ENCODE peak calls at places on chromosomes 11 and 22, in ten cellular contexts. One of them, this sample, is unnamed.
A peak's percentile ranks its signal among the peaks of the same experiment; 100 is the strongest.

GRCh38 chr11:48248902-48249301 is 4.0 kb downstream of the OR4X2 start:
- DNase-seq in K562: no peak
- DNase-seq in spleen: no peak
- DNase-seq in heart left ventricle: no peak
- DNase-seq in A549: no peak
- DNase-seq in uterus: no peak
- DNase-seq in testis: no peak
- DNase-seq in stomach: no peak
- DNase-seq in IMR-90: no peak
- DNase-seq in transverse colon: no peak
- DNase-seq in this sample: no peak

GRCh38 chr11:134270250-134270714 is 5.9 kb upstream of the GLB1L3 start:
- DNase-seq in K562: peak; percentile 51
- DNase-seq in spleen: no peak
- DNase-seq in heart left ventricle: no peak
- DNase-seq in A549: no peak
- DNase-seq in uterus: no peak
- DNase-seq in testis: no peak
- DNase-seq in stomach: no peak
- DNase-seq in IMR-90: no peak
- DNase-seq in transverse colon: no peak
- DNase-seq in this sample: no peak

GRCh38 chr11:70139785-70140410 is 61.8 kb downstream of the ANO1 start:
- DNase-seq in K562: no peak
- DNase-seq in spleen: no peak
- DNase-seq in heart left ventricle: no peak
- DNase-seq in A549: no peak
- DNase-seq in uterus: no peak
- DNase-seq in testis: no peak
- DNase-seq in stomach: peak; percentile 71
- DNase-seq in IMR-90: no peak
- DNase-seq in transverse colon: no peak
- DNase-seq in this sample: no peak

GRCh38 chr11:115939104-115939503 is 434.9 kb upstream of the CADM1 start:
- DNase-seq in K562: no peak
- DNase-seq in spleen: no peak
- DNase-seq in heart left ventricle: peak; percentile 59
- DNase-seq in A549: no peak
- DNase-seq in uterus: no peak
- DNase-seq in testis: no peak
- DNase-seq in stomach: no peak
- DNase-seq in IMR-90: peak; percentile 71
- DNase-seq in transverse colon: no peak
- DNase-seq in this sample: no peak

GRCh38 chr11:118111019-118111743 is 24.4 kb upstream of the SMIM35 start:
- DNase-seq in K562: no peak
- DNase-seq in spleen: no peak
- DNase-seq in heart left ventricle: no peak
- DNase-seq in A549: peak; percentile 16
- DNase-seq in uterus: no peak
- DNase-seq in testis: no peak
- DNase-seq in stomach: no peak
- DNase-seq in IMR-90: no peak
- DNase-seq in transverse colon: peak; percentile 59
- DNase-seq in this sample: no peak

GRCh38 chr11:104870910-104871309 is 27.4 kb downstream of the CASP12 start:
- DNase-seq in K562: no peak
- DNase-seq in spleen: no peak
- DNase-seq in heart left ventricle: no peak
- DNase-seq in A549: no peak
- DNase-seq in uterus: no peak
- DNase-seq in testis: no peak
- DNase-seq in stomach: no peak
- DNase-seq in IMR-90: peak; percentile 62
- DNase-seq in transverse colon: no peak
- DNase-seq in this sample: no peak

GRCh38 chr22:50007057-50007511 is 5.5 kb downstream of the IL17REL start:
- DNase-seq in K562: no peak
- DNase-seq in spleen: no peak
- DNase-seq in heart left ventricle: no peak
- DNase-seq in A549: no peak
- DNase-seq in uterus: no peak
- DNase-seq in testis: no peak
- DNase-seq in stomach: no peak
- DNase-seq in IMR-90: no peak
- DNase-seq in transverse colon: no peak
- DNase-seq in this sample: no peak

GRCh38 chr11:121466063-121466794 is 13.5 kb upstream of the SORL1-AS1 start:
- DNase-seq in K562: peak; percentile 20
- DNase-seq in spleen: no peak
- DNase-seq in heart left ventricle: peak; percentile 92
- DNase-seq in A549: peak; percentile 89
- DNase-seq in uterus: peak; percentile 95
- DNase-seq in testis: peak; percentile 93
- DNase-seq in stomach: peak; percentile 92
- DNase-seq in IMR-90: peak; percentile 95
- DNase-seq in transverse colon: peak; percentile 95
- DNase-seq in this sample: peak; percentile 80

GRCh38 chr11:62315416-62315815 is 16.5 kb upstream of the SCGB1D4 start:
- DNase-seq in K562: no peak
- DNase-seq in spleen: no peak
- DNase-seq in heart left ventricle: no peak
- DNase-seq in A549: no peak
- DNase-seq in uterus: no peak
- DNase-seq in testis: no peak
- DNase-seq in stomach: no peak
- DNase-seq in IMR-90: no peak
- DNase-seq in transverse colon: no peak
- DNase-seq in this sample: no peak

GRCh38 chr22:39856588-39856987 is 37.0 kb downstream of the ENTHD1 start:
- DNase-seq in K562: no peak
- DNase-seq in spleen: no peak
- DNase-seq in heart left ventricle: no peak
- DNase-seq in A549: peak; percentile 1
- DNase-seq in uterus: no peak
- DNase-seq in testis: no peak
- DNase-seq in stomach: no peak
- DNase-seq in IMR-90: no peak
- DNase-seq in transverse colon: no peak
- DNase-seq in this sample: no peak

GRCh38 chr11:60970890-60971289 is 590 bp upstream of the CD6 start:
- DNase-seq in K562: no peak
- DNase-seq in spleen: no peak
- DNase-seq in heart left ventricle: no peak
- DNase-seq in A549: no peak
- DNase-seq in uterus: no peak
- DNase-seq in testis: no peak
- DNase-seq in stomach: no peak
- DNase-seq in IMR-90: no peak
- DNase-seq in transverse colon: no peak
- DNase-seq in this sample: no peak

GRCh38 chr11:60972182-60973030 is 926 bp downstream of the CD6 start:
- DNase-seq in K562: no peak
- DNase-seq in spleen: no peak
- DNase-seq in heart left ventricle: no peak
- DNase-seq in A549: no peak
- DNase-seq in uterus: no peak
- DNase-seq in testis: no peak
- DNase-seq in stomach: no peak
- DNase-seq in IMR-90: no peak
- DNase-seq in transverse colon: no peak
- DNase-seq in this sample: no peak

GRCh38 chr11:60970369-60970774 is 1.1 kb upstream of the CD6 start:
- DNase-seq in K562: peak; percentile 70
- DNase-seq in spleen: peak; percentile 94
- DNase-seq in heart left ventricle: peak; percentile 72
- DNase-seq in A549: peak; percentile 38
- DNase-seq in uterus: no peak
- DNase-seq in testis: peak; percentile 75
- DNase-seq in stomach: peak; percentile 79
- DNase-seq in IMR-90: peak; percentile 29
- DNase-seq in transverse colon: peak; percentile 69
- DNase-seq in this sample: peak; percentile 62

GRCh38 chr11:60973699-60974098 is 2.2 kb downstream of the CD6 start:
- DNase-seq in K562: no peak
- DNase-seq in spleen: no peak
- DNase-seq in heart left ventricle: no peak
- DNase-seq in A549: no peak
- DNase-seq in uterus: no peak
- DNase-seq in testis: no peak
- DNase-seq in stomach: no peak
- DNase-seq in IMR-90: no peak
- DNase-seq in transverse colon: no peak
- DNase-seq in this sample: no peak

DNA sequence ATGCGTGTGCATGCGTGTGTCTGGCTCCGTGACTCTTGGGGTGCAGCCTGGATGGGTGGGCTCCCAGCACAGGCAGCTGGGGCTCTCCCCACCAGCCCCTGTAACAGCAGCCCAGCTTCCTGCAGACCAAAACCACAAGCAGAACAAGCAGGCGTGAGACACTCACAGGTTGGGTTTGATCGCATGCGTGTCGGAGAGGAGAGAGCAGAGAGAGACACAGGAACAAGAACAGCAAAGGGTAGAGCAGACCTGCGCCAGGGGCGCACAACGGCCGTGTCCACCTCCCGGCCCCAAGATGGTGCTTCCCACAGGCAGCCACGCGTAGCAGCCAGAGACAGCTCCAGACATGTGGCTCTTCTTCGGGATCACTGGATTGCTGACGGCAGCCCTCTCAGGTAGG is at the start of gene CD6:
- DNase-seq in K562: no peak
- DNase-seq in spleen: peak; percentile 88
- DNase-seq in heart left ventricle: no peak
- DNase-seq in A549: no peak
- DNase-seq in uterus: no peak
- DNase-seq in testis: no peak
- DNase-seq in stomach: no peak
- DNase-seq in IMR-90: no peak
- DNase-seq in transverse colon: peak; percentile 29
- DNase-seq in this sample: no peak
- TF ChIP-seq POLR2A in K562: no peak
- TF ChIP-seq POLR2A in spleen: no peak
- TF ChIP-seq POLR2A in heart left ventricle: no peak
- TF ChIP-seq POLR2A in A549: no peak
- TF ChIP-seq POLR2A in uterus: no peak
- TF ChIP-seq POLR2A in testis: no peak
- TF ChIP-seq POLR2A in stomach: no peak
- TF ChIP-seq POLR2A in IMR-90: no peak
- TF ChIP-seq POLR2A in transverse colon: peak; percentile 40
- TF ChIP-seq POLR2A in this sample: no peak

GRCh38 chr11:120344302-120345004 is 8.2 kb downstream of the ARHGEF12 start:
- DNase-seq in K562: no peak
- DNase-seq in spleen: no peak
- DNase-seq in heart left ventricle: no peak
- DNase-seq in A549: no peak
- DNase-seq in uterus: no peak
- DNase-seq in testis: no peak
- DNase-seq in stomach: no peak
- DNase-seq in IMR-90: peak; percentile 43
- DNase-seq in transverse colon: peak; percentile 18
- DNase-seq in this sample: no peak
- H3K4me1 ChIP-seq in K562: peaks cover 7% of the 10 kb centered on the region
- H3K4me1 ChIP-seq in spleen: peaks cover 85% of the 10 kb centered on the region
- H3K4me1 ChIP-seq in heart left ventricle: peaks cover 60% of the 10 kb centered on the region
- H3K4me1 ChIP-seq in A549: peaks cover 40% of the 10 kb centered on the region
- H3K4me1 ChIP-seq in uterus: no peaks in the 10 kb centered on the region
- H3K4me1 ChIP-seq in testis: peaks cover 24% of the 10 kb centered on the region
- H3K4me1 ChIP-seq in stomach: peaks cover 12% of the 10 kb centered on the region
- H3K4me1 ChIP-seq in IMR-90: peaks cover 8% of the 10 kb centered on the region
- H3K4me1 ChIP-seq in transverse colon: peaks cover 34% of the 10 kb centered on the region
- H3K4me1 ChIP-seq in this sample: peaks cover 84% of the 10 kb centered on the region

DNA sequence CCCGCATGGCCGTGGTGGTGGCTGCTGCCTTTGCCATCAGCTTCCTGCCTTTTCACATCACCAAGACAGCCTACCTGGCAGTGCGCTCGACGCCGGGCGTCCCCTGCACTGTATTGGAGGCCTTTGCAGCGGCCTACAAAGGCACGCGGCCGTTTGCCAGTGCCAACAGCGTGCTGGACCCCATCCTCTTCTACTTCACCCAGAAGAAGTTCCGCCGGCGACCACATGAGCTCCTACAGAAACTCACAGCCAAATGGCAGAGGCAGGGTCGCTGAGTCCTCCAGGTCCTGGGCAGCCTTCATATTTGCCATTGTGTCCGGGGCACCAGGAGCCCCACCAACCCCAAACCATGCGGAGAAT is 10.9 kb upstream of the ARHGEF17 start:
- DNase-seq in K562: no peak
- DNase-seq in spleen: peak; percentile 56
- DNase-seq in heart left ventricle: peak; percentile 19
- DNase-seq in A549: no peak
- DNase-seq in uterus: no peak
- DNase-seq in testis: no peak
- DNase-seq in stomach: no peak
- DNase-seq in IMR-90: no peak
- DNase-seq in transverse colon: no peak
- DNase-seq in this sample: no peak
- H3K4me3 ChIP-seq in K562: no peak overlapping the region
- H3K4me3 ChIP-seq in spleen: no peak overlapping the region
- H3K4me3 ChIP-seq in heart left ventricle: no peak overlapping the region
- H3K4me3 ChIP-seq in A549: no peak overlapping the region
- H3K4me3 ChIP-seq in uterus: no peak overlapping the region
- H3K4me3 ChIP-seq in testis: no peak overlapping the region
- H3K4me3 ChIP-seq in stomach: no peak overlapping the region
- H3K4me3 ChIP-seq in IMR-90: no peak overlapping the region
- H3K4me3 ChIP-seq in transverse colon: no peak overlapping the region
- H3K4me3 ChIP-seq in this sample: no peak overlapping the region

DNA sequence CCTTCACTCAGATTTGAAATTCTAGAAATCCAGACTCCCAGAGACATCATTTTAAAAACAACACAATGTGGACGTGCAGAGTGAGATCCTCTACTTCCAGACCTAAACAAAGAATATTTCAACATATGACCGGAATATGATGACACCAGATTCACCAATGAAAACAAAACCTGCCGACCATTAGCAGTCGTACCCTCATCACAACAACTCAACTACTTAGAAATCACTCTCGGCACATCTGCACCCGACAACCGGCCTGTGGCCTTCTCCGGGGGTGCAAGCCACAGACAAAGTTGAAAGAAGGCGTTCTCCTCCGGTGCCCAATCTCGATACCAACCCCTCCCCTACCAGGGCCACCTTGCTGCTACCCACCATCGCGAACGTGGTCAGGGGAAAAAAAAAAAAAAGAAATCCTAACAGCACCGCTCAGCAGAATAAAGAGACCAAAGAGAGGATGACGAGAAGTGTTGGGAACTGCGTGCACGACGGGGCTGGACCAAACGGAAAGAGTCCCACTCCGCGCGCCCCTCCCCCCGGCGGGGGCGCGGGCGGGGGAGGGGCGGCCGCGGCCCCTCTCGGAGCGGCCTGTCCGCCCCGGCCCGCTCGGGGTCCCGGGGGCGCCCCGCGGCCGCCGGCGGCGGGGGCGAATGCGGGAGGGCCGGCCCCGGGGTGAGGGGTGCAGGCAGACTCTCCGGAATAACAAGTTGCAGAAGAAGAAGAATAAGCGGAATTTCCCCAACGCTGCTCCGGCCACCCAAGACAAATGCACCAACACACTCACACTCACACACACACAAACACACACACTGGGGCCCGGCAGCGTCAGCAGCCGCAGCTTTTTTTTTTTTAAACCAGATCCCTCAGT is 1.7 kb downstream of the PHF21A start:
- DNase-seq in K562: peak; percentile 55
- DNase-seq in spleen: peak; percentile 86
- DNase-seq in heart left ventricle: peak; percentile 67
- DNase-seq in A549: peak; percentile 80
- DNase-seq in uterus: peak; percentile 60
- DNase-seq in testis: peak; percentile 62
- DNase-seq in stomach: peak; percentile 39
- DNase-seq in IMR-90: peak; percentile 74
- DNase-seq in transverse colon: peak; percentile 59
- DNase-seq in this sample: peak; percentile 62
- TF ChIP-seq POLR2A in K562: no peak
- TF ChIP-seq POLR2A in spleen: no peak
- TF ChIP-seq POLR2A in heart left ventricle: no peak
- TF ChIP-seq POLR2A in A549: no peak
- TF ChIP-seq POLR2A in uterus: peak; percentile 19
- TF ChIP-seq POLR2A in testis: no peak
- TF ChIP-seq POLR2A in stomach: no peak
- TF ChIP-seq POLR2A in IMR-90: peak; percentile 25
- TF ChIP-seq POLR2A in transverse colon: peak; percentile 43
- TF ChIP-seq POLR2A in this sample: no peak